ENCODE peak calls at places on chromosomes 6 and 20, in seven cellular contexts. One of them, this sample, is unnamed.

GRCh38 chr6:130661077-130661476 is 166.1 kb upstream of the SMLR1 start:
- DNase-seq in neuronal stem cell: no peak
- DNase-seq in H9: no peak
- DNase-seq in IMR-90: no peak
- DNase-seq in mesendoderm: no peak
- DNase-seq in mesenchymal stem cell: no peak
- DNase-seq in H1: no peak
- DNase-seq in this sample: no peak

GRCh38 chr6:138601128-138601527 is 101.8 kb upstream of the NHSL1 start:
- DNase-seq in neuronal stem cell: no peak
- DNase-seq in H9: no peak
- DNase-seq in IMR-90: peak; percentile 48
- DNase-seq in mesendoderm: no peak
- DNase-seq in mesenchymal stem cell: no peak
- DNase-seq in H1: no peak
- DNase-seq in this sample: no peak

GRCh38 chr6:28982476-28983266 is 22.4 kb downstream of the ZNF311 start:
- DNase-seq in neuronal stem cell: peak; percentile 56
- DNase-seq in H9: no peak
- DNase-seq in IMR-90: peak; percentile 67
- DNase-seq in mesendoderm: peak; percentile 65
- DNase-seq in mesenchymal stem cell: peak; percentile 76
- DNase-seq in H1: no peak
- DNase-seq in this sample: peak; percentile 46

GRCh38 chr6:158014505-158015187 is 33.0 kb downstream of the SYNJ2 start:
- DNase-seq in neuronal stem cell: no peak
- DNase-seq in H9: no peak
- DNase-seq in IMR-90: peak; percentile 65
- DNase-seq in mesendoderm: no peak
- DNase-seq in mesenchymal stem cell: peak; percentile 50
- DNase-seq in H1: no peak
- DNase-seq in this sample: no peak

GRCh38 chr6:149559389-149559788 is 6.8 kb upstream of the GINM1 start:
- DNase-seq in neuronal stem cell: no peak
- DNase-seq in H9: no peak
- DNase-seq in IMR-90: no peak
- DNase-seq in mesendoderm: no peak
- DNase-seq in mesenchymal stem cell: no peak
- DNase-seq in H1: no peak
- DNase-seq in this sample: no peak

GRCh38 chr6:168877821-168878282 is 375.8 kb downstream of the THBS2 start:
- DNase-seq in neuronal stem cell: no peak
- DNase-seq in H9: no peak
- DNase-seq in IMR-90: no peak
- DNase-seq in mesendoderm: no peak
- DNase-seq in mesenchymal stem cell: no peak
- DNase-seq in H1: no peak
- DNase-seq in this sample: peak; percentile 76

GRCh38 chr6:1762203-1762602 is 152.5 kb downstream of the FOXC1 start:
- DNase-seq in neuronal stem cell: no peak
- DNase-seq in H9: no peak
- DNase-seq in IMR-90: no peak
- DNase-seq in mesendoderm: no peak
- DNase-seq in mesenchymal stem cell: no peak
- DNase-seq in H1: no peak
- DNase-seq in this sample: no peak

GRCh38 chr6:15661815-15662245 is 998 bp downstream of the DTNBP1 start:
- DNase-seq in neuronal stem cell: no peak
- DNase-seq in H9: no peak
- DNase-seq in IMR-90: no peak
- DNase-seq in mesendoderm: no peak
- DNase-seq in mesenchymal stem cell: no peak
- DNase-seq in H1: no peak
- DNase-seq in this sample: no peak

GRCh38 chr6:157056275-157056674 is 267.0 kb downstream of the TMEM242 start:
- DNase-seq in neuronal stem cell: no peak
- DNase-seq in H9: no peak
- DNase-seq in IMR-90: no peak
- DNase-seq in mesendoderm: no peak
- DNase-seq in mesenchymal stem cell: no peak
- DNase-seq in H1: no peak
- DNase-seq in this sample: no peak

GRCh38 chr20:48684501-48685041 is 143.2 kb downstream of the PREX1 start:
- DNase-seq in neuronal stem cell: no peak
- DNase-seq in H9: no peak
- DNase-seq in IMR-90: no peak
- DNase-seq in mesendoderm: peak; percentile 70
- DNase-seq in mesenchymal stem cell: no peak
- DNase-seq in H1: no peak
- DNase-seq in this sample: peak; percentile 69

GRCh38 chr20:7775072-7775471 is 165.2 kb downstream of the HAO1 start:
- DNase-seq in neuronal stem cell: no peak
- DNase-seq in H9: no peak
- DNase-seq in IMR-90: peak; percentile 3
- DNase-seq in mesendoderm: no peak
- DNase-seq in mesenchymal stem cell: no peak
- DNase-seq in H1: no peak
- DNase-seq in this sample: no peak

GRCh38 chr6:165849539-165850430 is 186.7 kb upstream of the PDE10A start:
- DNase-seq in neuronal stem cell: no peak
- DNase-seq in H9: peak; percentile 35
- DNase-seq in IMR-90: no peak
- DNase-seq in mesendoderm: no peak
- DNase-seq in mesenchymal stem cell: no peak
- DNase-seq in H1: no peak
- DNase-seq in this sample: no peak

GRCh38 chr20:44738779-44739477 is 6.7 kb upstream of the KCNK15 start:
- DNase-seq in neuronal stem cell: peak; percentile 55
- DNase-seq in H9: peak; percentile 90
- DNase-seq in IMR-90: peak; percentile 67
- DNase-seq in mesendoderm: peak; percentile 96
- DNase-seq in mesenchymal stem cell: peak; percentile 65
- DNase-seq in H1: no peak
- DNase-seq in this sample: peak; percentile 66

GRCh38 chr20:41072919-41073318 is 44.3 kb downstream of the TOP1 start:
- DNase-seq in neuronal stem cell: no peak
- DNase-seq in H9: no peak
- DNase-seq in IMR-90: no peak
- DNase-seq in mesendoderm: no peak
- DNase-seq in mesenchymal stem cell: no peak
- DNase-seq in H1: no peak
- DNase-seq in this sample: no peak

GRCh38 chr20:22523499-22524392 is 60.6 kb downstream of the FOXA2 start:
- DNase-seq in neuronal stem cell: no peak
- DNase-seq in H9: no peak
- DNase-seq in IMR-90: no peak
- DNase-seq in mesendoderm: peak; percentile 71
- DNase-seq in mesenchymal stem cell: no peak
- DNase-seq in H1: no peak
- DNase-seq in this sample: peak; percentile 14

GRCh38 chr20:58073945-58074920 is 154.2 kb downstream of the ANKRD60 start:
- DNase-seq in neuronal stem cell: no peak
- DNase-seq in H9: no peak
- DNase-seq in IMR-90: no peak
- DNase-seq in mesendoderm: peak; percentile 23
- DNase-seq in mesenchymal stem cell: no peak
- DNase-seq in H1: no peak
- DNase-seq in this sample: no peak

GRCh38 chr6:37588745-37589139 is 89.0 kb upstream of the CCDC167 start:
- DNase-seq in neuronal stem cell: no peak
- DNase-seq in H9: no peak
- DNase-seq in IMR-90: no peak
- DNase-seq in mesendoderm: no peak
- DNase-seq in mesenchymal stem cell: no peak
- DNase-seq in H1: no peak
- DNase-seq in this sample: no peak

GRCh38 chr20:31570735-31571617 is 34.1 kb upstream of the ID1 start:
- DNase-seq in neuronal stem cell: no peak
- DNase-seq in H9: no peak
- DNase-seq in IMR-90: no peak
- DNase-seq in mesendoderm: no peak
- DNase-seq in mesenchymal stem cell: no peak
- DNase-seq in H1: no peak
- DNase-seq in this sample: no peak

GRCh38 chr6:51891784-51892183 is 195.6 kb downstream of the PKHD1 start:
- DNase-seq in neuronal stem cell: no peak
- DNase-seq in H9: no peak
- DNase-seq in IMR-90: no peak
- DNase-seq in mesendoderm: no peak
- DNase-seq in mesenchymal stem cell: no peak
- DNase-seq in H1: no peak
- DNase-seq in this sample: no peak

GRCh38 chr6:148998704-148999103 is 251.9 kb downstream of the UST start:
- DNase-seq in neuronal stem cell: no peak
- DNase-seq in H9: no peak
- DNase-seq in IMR-90: no peak
- DNase-seq in mesendoderm: no peak
- DNase-seq in mesenchymal stem cell: peak; percentile 30
- DNase-seq in H1: no peak
- DNase-seq in this sample: no peak

GRCh38 chr6:87139236-87139635 is 16.1 kb upstream of the ZNF292 start:
- DNase-seq in neuronal stem cell: no peak
- DNase-seq in H9: no peak
- DNase-seq in IMR-90: peak; percentile 62
- DNase-seq in mesendoderm: peak; percentile 54
- DNase-seq in mesenchymal stem cell: peak; percentile 61
- DNase-seq in H1: no peak
- DNase-seq in this sample: peak; percentile 74

GRCh38 chr6:132512638-132513632 is at the start of gene STX7:
- DNase-seq in neuronal stem cell: peak; percentile 84
- DNase-seq in H9: peak; percentile 92
- DNase-seq in IMR-90: peak; percentile 81
- DNase-seq in mesendoderm: peak; percentile 91
- DNase-seq in mesenchymal stem cell: peak; percentile 93
- DNase-seq in H1: peak; percentile 61
- DNase-seq in this sample: peak; percentile 96

GRCh38 chr20:4898845-4899244 is 102.5 kb downstream of the SLC23A2 start:
- DNase-seq in neuronal stem cell: no peak
- DNase-seq in H9: no peak
- DNase-seq in IMR-90: no peak
- DNase-seq in mesendoderm: no peak
- DNase-seq in mesenchymal stem cell: no peak
- DNase-seq in H1: no peak
- DNase-seq in this sample: no peak

GRCh38 chr6:14401181-14401745 is 283.7 kb downstream of the CD83 start:
- DNase-seq in neuronal stem cell: no peak
- DNase-seq in H9: no peak
- DNase-seq in IMR-90: no peak
- DNase-seq in mesendoderm: no peak
- DNase-seq in mesenchymal stem cell: no peak
- DNase-seq in H1: no peak
- DNase-seq in this sample: peak; percentile 81
- H2BK120ac ChIP-seq in neuronal stem cell: no peak overlapping the region
- H2BK120ac ChIP-seq in H9: no peak overlapping the region
- H2BK120ac ChIP-seq in IMR-90: no peak overlapping the region
- H2BK120ac ChIP-seq in mesendoderm: no peak overlapping the region
- H2BK120ac ChIP-seq in mesenchymal stem cell: no peak overlapping the region
- H2BK120ac ChIP-seq in H1: no peak overlapping the region
- H2BK120ac ChIP-seq in this sample: no peak overlapping the region

DNA sequence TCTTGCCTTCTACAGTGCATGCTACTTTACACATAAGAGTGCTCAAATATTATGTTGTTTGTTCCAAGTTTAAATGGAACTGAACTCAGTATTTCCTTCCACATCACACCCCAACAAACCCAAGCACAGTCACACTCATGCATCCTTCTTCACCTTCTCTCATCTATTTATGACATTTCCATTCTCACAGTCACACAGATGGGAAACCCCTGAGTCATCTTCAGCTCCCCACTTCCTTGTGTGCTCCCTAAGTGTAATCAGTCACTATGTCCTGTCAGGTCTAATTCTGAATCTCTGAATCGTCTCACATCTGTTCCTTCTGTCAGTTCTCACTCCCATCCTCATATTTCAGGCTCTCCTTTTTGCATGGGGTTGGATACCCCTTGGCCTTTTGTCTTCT is 96.0 kb downstream of the RIMS1 start:
- DNase-seq in neuronal stem cell: no peak
- DNase-seq in H9: no peak
- DNase-seq in IMR-90: peak; percentile 1
- DNase-seq in mesendoderm: no peak
- DNase-seq in mesenchymal stem cell: no peak
- DNase-seq in H1: no peak
- DNase-seq in this sample: no peak
- H3K23ac ChIP-seq in neuronal stem cell: no peak overlapping the region
- H3K23ac ChIP-seq in H9: no peak overlapping the region
- H3K23ac ChIP-seq in IMR-90: no peak overlapping the region
- H3K23ac ChIP-seq in mesendoderm: no peak overlapping the region
- H3K23ac ChIP-seq in mesenchymal stem cell: no peak overlapping the region
- H3K23ac ChIP-seq in H1: no peak overlapping the region
- H3K23ac ChIP-seq in this sample: no peak overlapping the region

GRCh38 chr6:83893024-83893423 is 33.5 kb downstream of the CYB5R4 start:
- DNase-seq in neuronal stem cell: no peak
- DNase-seq in H9: no peak
- DNase-seq in IMR-90: no peak
- DNase-seq in mesendoderm: no peak
- DNase-seq in mesenchymal stem cell: no peak
- DNase-seq in H1: no peak
- DNase-seq in this sample: no peak

GRCh38 chr6:83889625-83890024 is 30.1 kb downstream of the CYB5R4 start:
- DNase-seq in neuronal stem cell: no peak
- DNase-seq in H9: no peak
- DNase-seq in IMR-90: no peak
- DNase-seq in mesendoderm: no peak
- DNase-seq in mesenchymal stem cell: no peak
- DNase-seq in H1: no peak
- DNase-seq in this sample: no peak

GRCh38 chr6:83885984-83886383 is 26.5 kb downstream of the CYB5R4 start:
- DNase-seq in neuronal stem cell: no peak
- DNase-seq in H9: no peak
- DNase-seq in IMR-90: no peak
- DNase-seq in mesendoderm: no peak
- DNase-seq in mesenchymal stem cell: no peak
- DNase-seq in H1: no peak
- DNase-seq in this sample: no peak

GRCh38 chr6:83890520-83890919 is 31.0 kb downstream of the CYB5R4 start:
- DNase-seq in neuronal stem cell: no peak
- DNase-seq in H9: no peak
- DNase-seq in IMR-90: no peak
- DNase-seq in mesendoderm: no peak
- DNase-seq in mesenchymal stem cell: no peak
- DNase-seq in H1: no peak
- DNase-seq in this sample: no peak

DNA sequence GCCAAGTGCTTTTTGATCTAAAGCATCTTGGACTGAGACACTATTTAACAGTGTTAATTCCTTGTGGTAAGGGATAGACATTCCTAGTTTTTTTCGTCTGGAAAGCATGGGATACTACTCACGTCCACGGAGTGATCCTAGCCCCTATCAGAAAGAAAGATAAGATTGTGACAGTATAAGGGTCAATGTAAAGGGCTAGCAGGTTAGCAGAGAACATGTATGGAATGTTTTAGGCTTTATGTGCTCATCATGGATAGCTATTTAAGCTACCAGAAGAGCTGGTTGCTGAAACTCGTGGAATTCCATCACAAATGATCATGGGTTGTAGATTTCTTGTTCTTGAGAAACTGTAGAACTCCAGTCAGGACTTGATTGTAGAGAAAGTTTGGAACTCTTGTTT is 32.1 kb downstream of the CYB5R4 start:
- DNase-seq in neuronal stem cell: no peak
- DNase-seq in H9: no peak
- DNase-seq in IMR-90: no peak
- DNase-seq in mesendoderm: peak; percentile 42
- DNase-seq in mesenchymal stem cell: no peak
- DNase-seq in H1: no peak
- DNase-seq in this sample: peak; percentile 92
- H2BK120ac ChIP-seq in neuronal stem cell: no peak overlapping the region
- H2BK120ac ChIP-seq in H9: no peak overlapping the region
- H2BK120ac ChIP-seq in IMR-90: no peak overlapping the region
- H2BK120ac ChIP-seq in mesendoderm: no peak overlapping the region
- H2BK120ac ChIP-seq in mesenchymal stem cell: no peak overlapping the region
- H2BK120ac ChIP-seq in H1: no peak overlapping the region
- H2BK120ac ChIP-seq in this sample: no peak overlapping the region

GRCh38 chr6:22008248-22008836 is 288.5 kb downstream of the PRL start:
- DNase-seq in neuronal stem cell: no peak
- DNase-seq in H9: no peak
- DNase-seq in IMR-90: peak; percentile 77
- DNase-seq in mesendoderm: no peak
- DNase-seq in mesenchymal stem cell: no peak
- DNase-seq in H1: no peak
- DNase-seq in this sample: no peak
- H3K23ac ChIP-seq in neuronal stem cell: no peak overlapping the region
- H3K23ac ChIP-seq in H9: no peak overlapping the region
- H3K23ac ChIP-seq in IMR-90: no peak overlapping the region
- H3K23ac ChIP-seq in mesendoderm: no peak overlapping the region
- H3K23ac ChIP-seq in mesenchymal stem cell: no peak overlapping the region
- H3K23ac ChIP-seq in H1: no peak overlapping the region
- H3K23ac ChIP-seq in this sample: no peak overlapping the region

This sample was measured in trophoblast cell.